ENCODE peak calls at places on chromosome 6, in eight cellular contexts. X is heart right ventricle, V is thoracic aorta, I is HCT116, Z is OCI-LY7, Y is transverse colon, L is HAP-1, U is lower lobe of right lung. P is an unnamed sample. For H3K4me1, the result is how much of the 10 kb centered on the place peaks cover.

GRCh38 chr6:14863896-14864850 is 381.7 kb upstream of the JARID2 start:
- DNase-seq in Z (no peak), V (no peak), X (no peak), U (no peak), Y (no peak), I (no peak), L (no peak), P (no peak)

GRCh38 chr6:142787422-142787821 is 157.6 kb downstream of the HIVEP2 start:
- DNase-seq in I (no peak), X (no peak), L (no peak), Y (no peak), U (no peak), V (no peak), Z (no peak), P (no peak)

GRCh38 chr6:165718486-165718885 is 55.4 kb upstream of the PDE10A start:
- DNase-seq in Y (no peak), U (no peak), I (no peak), X (no peak), L (no peak), Z (no peak), V (no peak), P (no peak)

GRCh38 chr6:142285235-142286087 is 16.3 kb upstream of the ADGRG6 start:
- DNase-seq in U (no peak), Z (no peak), I (no peak), L (no peak), V (no peak), Y (no peak), X (no peak), P (no peak)

GRCh38 chr6:98977606-98978292 is 30.0 kb upstream of the FBXL4 start:
- DNase-seq in X (no peak), V (no peak), I (no peak), U (no peak), Y (no peak), L (peak), Z (no peak), P (no peak)

GRCh38 chr6:20426177-20427082 is 24.8 kb downstream of the E2F3 start:
- DNase-seq in Y (no peak), Z (no peak), V (no peak), I (no peak), X (no peak), U (no peak), L (no peak), P (no peak)

GRCh38 chr6:141988954-141989705 is 143.6 kb upstream of the GJE1 start:
- DNase-seq in X (no peak), I (peak), L (peak), U (no peak), Z (peak), V (no peak), Y (no peak), P (no peak)

GRCh38 chr6:18412644-18413043 is 25.5 kb downstream of the RNF144B start:
- DNase-seq in X (no peak), L (no peak), Y (no peak), I (no peak), V (no peak), U (no peak), Z (no peak), P (no peak)

GRCh38 chr6:56334937-56335336 is 87.6 kb upstream of the COL21A1 start:
- DNase-seq in V (no peak), I (no peak), Y (no peak), X (no peak), L (no peak), U (no peak), Z (no peak), P (no peak)

GRCh38 chr6:1418471-1419191 is 29.3 kb downstream of the FOXF2 start:
- DNase-seq in V (no peak), U (no peak), Z (no peak), L (no peak), Y (no peak), I (no peak), X (no peak), P (no peak)

GRCh38 chr6:84635081-84635745 is 129.2 kb downstream of the TBX18 start:
- DNase-seq in X (no peak), V (no peak), I (no peak), Z (no peak), L (no peak), Y (no peak), U (no peak), P (no peak)

GRCh38 chr6:139337830-139338229 is 36.6 kb downstream of the CITED2 start:
- DNase-seq in Y (no peak), V (no peak), Z (no peak), U (peak), X (no peak), L (no peak), I (no peak), P (no peak)

GRCh38 chr6:166942393-166943168 is 13.8 kb downstream of the RNASET2 start:
- DNase-seq in Y (no peak), Z (no peak), I (no peak), U (peak), X (no peak), L (no peak), V (no peak), P (no peak)

GRCh38 chr6:150036081-150036480 is 10.7 kb upstream of the RAET1L start:
- DNase-seq in Z (no peak), I (no peak), X (no peak), L (no peak), U (no peak), Y (no peak), V (no peak), P (no peak)

GRCh38 chr6:135014353-135014832 is 40.2 kb downstream of the HBS1L start:
- DNase-seq in Y (no peak), V (no peak), Z (no peak), I (no peak), X (no peak), U (no peak), L (no peak), P (no peak)

GRCh38 chr6:31901415-31901952 is 402 bp downstream of the ZBTB12 start:
- DNase-seq in Y (peak), V (no peak), Z (peak), L (no peak), I (no peak), U (peak), X (peak), P (peak)

GRCh38 chr6:12010635-12011275 is 1.4 kb upstream of the HIVEP1 start:
- DNase-seq in Y (peak), I (no peak), U (peak), Z (peak), V (peak), X (peak), L (peak), P (peak)

GRCh38 chr6:80173411-80173810 is 66.9 kb downstream of the BCKDHB start:
- DNase-seq in X (no peak), Y (no peak), V (no peak), Z (no peak), U (no peak), I (no peak), L (no peak), P (no peak)

GRCh38 chr6:42431356-42431755 is 20.4 kb downstream of the TRERF1 start:
- DNase-seq in V (no peak), Y (no peak), L (peak), U (no peak), Z (no peak), X (no peak), I (no peak), P (no peak)

GRCh38 chr6:170052991-170053821 is 237.7 kb downstream of the DLL1 start:
- DNase-seq in X (no peak), L (no peak), I (no peak), V (no peak), Y (peak), U (peak), Z (no peak), P (peak)

GRCh38 chr6:34546551-34547321 is 9.4 kb downstream of the SPDEF start:
- DNase-seq in V (no peak), U (peak), I (no peak), X (peak), L (no peak), Z (no peak), Y (peak), P (peak)

GRCh38 chr6:34544776-34545471 is 11.2 kb downstream of the SPDEF start:
- DNase-seq in V (no peak), X (no peak), U (no peak), Z (no peak), I (no peak), L (no peak), Y (no peak), P (no peak)

GRCh38 chr6:34549056-34549803 is 6.9 kb downstream of the SPDEF start:
- DNase-seq in L (no peak), Y (no peak), V (no peak), U (no peak), X (no peak), Z (no peak), I (no peak), P (no peak)

GRCh38 chr6:34549804-34550202 is 6.3 kb downstream of the SPDEF start:
- DNase-seq in U (no peak), Z (no peak), I (no peak), L (no peak), Y (no peak), X (no peak), V (no peak), P (no peak)

DNA sequence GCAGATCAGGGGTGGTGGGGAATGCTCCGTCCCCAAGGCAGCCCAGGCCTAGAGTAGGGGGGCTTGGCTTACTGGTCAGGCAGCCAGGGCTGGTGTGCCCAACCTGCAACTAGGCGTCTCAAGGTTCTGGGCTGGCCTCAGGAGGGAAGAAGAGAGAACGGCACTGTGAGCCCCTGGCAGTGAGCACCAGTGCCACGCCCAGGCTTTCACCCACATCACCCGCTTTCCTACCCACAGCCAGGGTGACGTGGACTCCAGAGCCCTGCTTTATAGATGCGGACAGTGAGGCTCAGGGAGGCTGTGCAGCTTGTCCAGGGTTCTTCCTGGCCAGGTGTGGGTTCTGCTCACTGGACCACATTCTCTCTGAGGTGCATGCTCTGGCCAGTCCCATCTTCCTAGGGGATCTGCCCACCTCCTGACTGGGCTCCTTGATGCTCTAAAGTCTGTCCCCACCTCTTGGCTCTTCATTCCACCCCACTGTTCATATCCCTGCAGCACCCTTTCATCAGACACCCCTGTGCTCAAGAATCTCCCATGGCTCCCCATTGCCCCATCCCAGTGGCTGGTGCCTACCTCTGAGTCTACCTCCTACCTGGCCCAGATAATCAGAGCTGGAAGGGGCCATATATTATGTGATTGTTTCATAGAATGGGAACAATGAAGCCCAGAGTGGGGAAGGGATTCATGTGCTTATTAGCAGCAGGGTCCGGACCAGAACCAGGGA is 8.0 kb downstream of the SPDEF start:
- DNase-seq in V (no peak), I (no peak), U (no peak), Y (peak), X (no peak), Z (no peak), L (no peak), P (no peak)
- H3K4me1 ChIP-seq in V (under half), I (under half), U (under half), Y (under half), X (under half), Z (under half), L (under half), P (under half)

GRCh38 chr6:39844866-39845265 is 52.7 kb downstream of the DAAM2 start:
- DNase-seq in L (no peak), Z (no peak), I (no peak), Y (no peak), V (no peak), X (no peak), U (no peak), P (no peak)
- H3K4me1 ChIP-seq in L (under half), Z (under half), I (under half), Y (under half), V (half or more), X (under half), U (under half), P (under half)

DNA sequence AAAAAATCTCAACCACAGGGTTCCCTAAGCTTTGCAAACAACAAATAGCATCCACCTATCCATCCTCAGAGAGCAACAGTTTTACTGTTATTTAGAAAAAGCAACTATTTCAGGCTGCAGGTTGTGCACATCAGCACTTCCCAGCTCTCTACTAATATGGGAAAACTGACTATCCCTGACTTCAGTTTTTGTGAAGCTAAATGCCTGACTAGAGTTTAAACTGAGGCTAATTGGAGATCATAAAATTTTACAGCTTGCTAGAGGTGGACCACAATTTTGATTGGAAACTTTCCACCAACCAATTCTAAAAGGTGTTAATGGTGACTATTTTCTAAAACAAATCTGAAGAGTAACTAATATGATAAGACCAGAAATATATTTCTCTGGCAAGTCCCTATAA is 36.9 kb downstream of the HLA-DMB start:
- DNase-seq in V (no peak), L (no peak), I (no peak), Y (no peak), X (no peak), U (no peak), Z (no peak), P (no peak)
- H3K4me1 ChIP-seq in V (under half), L (under half), I (under half), Y (under half), X (under half), U (under half), Z (under half), P (under half)

GRCh38 chr6:3911614-3912336 is 62.6 kb downstream of the FAM50B start:
- DNase-seq in I (peak), Y (no peak), L (no peak), V (peak), X (peak), Z (no peak), U (no peak), P (no peak)
- H3K4me1 ChIP-seq in I (under half), Y (under half), L (under half), V (under half), X (under half), Z (under half), U (under half), P (under half)

DNA sequence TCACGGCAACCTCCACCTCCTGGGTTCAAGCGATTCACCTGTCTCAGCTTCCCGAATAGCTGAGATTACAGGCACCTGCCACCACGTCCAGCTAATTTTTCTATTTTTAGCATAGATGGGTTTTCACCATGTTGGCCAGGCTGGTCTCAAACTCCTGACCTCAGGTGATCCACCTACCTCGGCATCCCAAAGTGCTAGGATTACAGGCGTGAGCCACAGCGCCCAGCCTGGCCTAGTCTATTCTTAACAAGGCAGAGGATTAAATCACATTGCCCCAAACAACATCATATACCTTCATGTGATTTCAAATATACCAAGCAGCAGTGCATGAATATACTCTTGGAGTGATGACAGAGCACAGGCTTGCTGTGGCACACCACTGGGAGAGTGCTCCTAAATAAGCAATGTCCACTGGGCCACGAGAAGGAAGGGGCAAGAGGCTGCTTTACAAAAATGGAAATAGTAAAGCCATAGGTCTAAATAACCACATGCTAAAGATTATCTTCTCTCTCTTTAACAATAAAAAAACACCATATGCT is 76.6 kb upstream of the TULP1 start:
- DNase-seq in Z (no peak), V (no peak), U (no peak), X (no peak), L (no peak), I (no peak), Y (no peak), P (no peak)
- H3K4me1 ChIP-seq in Z (under half), V (half or more), U (half or more), X (half or more), L (under half), I (under half), Y (half or more), P (under half)

P was measured in right lobe of liver.